ENCODE peak calls at places on chromosomes 4 and X, in four cellular contexts. H, X, U and S are unnamed samples.

GRCh38 chr4:153110739-153111138 is 93.5 kb upstream of the TRIM2 start:
- DNase-seq in H (no peak), X (no peak), U (no peak), S (no peak)

GRCh38 chr4:112604590-112604989 is 32.1 kb downstream of the ZGRF1 start:
- DNase-seq in H (peak), U (peak), X (peak), S (peak)

GRCh38 chr4:86967798-86968197 is 33.0 kb downstream of the AFF1 start:
- DNase-seq in U (no peak), X (peak), H (peak), S (peak)

GRCh38 chr4:148735432-148736155 is 293.4 kb upstream of the NR3C2 start:
- DNase-seq in U (no peak), X (no peak), H (no peak), S (no peak)

GRCh38 chrX:50700921-50701320 is 113.1 kb downstream of the SHROOM4 start:
- DNase-seq in H (peak), X (no peak), U (peak), S (no peak)

GRCh38 chr4:171880136-171880535 is 66.9 kb downstream of the GALNTL6 start:
- DNase-seq in H (peak), X (peak), U (no peak), S (no peak)

GRCh38 chrX:150581093-150581775 is 12.8 kb downstream of the MTM1 start:
- DNase-seq in H (peak), X (peak), U (no peak), S (no peak)

GRCh38 chr4:165493359-165493758 is 114.6 kb downstream of the CPE start:
- DNase-seq in X (peak), H (peak), U (peak), S (peak)

GRCh38 chrX:149570668-149571067 is 16.6 kb downstream of the MAGEA9B start:
- DNase-seq in H (peak), X (peak), U (no peak), S (no peak)

GRCh38 chr4:27861802-27862201 is 1001.2 kb downstream of the STIM2 start:
- DNase-seq in U (no peak), X (peak), H (peak), S (no peak)

GRCh38 chrX:72351606-72352338 is 46.1 kb upstream of the CITED1 start:
- DNase-seq in U (no peak), H (no peak), X (peak), S (no peak)

GRCh38 chrX:131650637-131651410 is 107.0 kb downstream of the OR13H1 start:
- DNase-seq in H (peak), X (no peak), U (no peak), S (no peak)

GRCh38 chrX:53682885-53683555 is 3.5 kb downstream of the HUWE1 start:
- DNase-seq in U (no peak), H (peak), X (peak), S (no peak)

GRCh38 chrX:38175140-38175539 is 45.5 kb downstream of the SRPX start:
- DNase-seq in X (peak), U (peak), H (peak), S (no peak)

GRCh38 chrX:106919932-106920452 is at the start of gene CLDN2:
- DNase-seq in H (no peak), U (peak), X (no peak), S (no peak)

GRCh38 chr4:40688446-40689095 is 58.9 kb upstream of the RBM47 start:
- DNase-seq in X (no peak), H (no peak), U (no peak), S (no peak)

GRCh38 chr4:7384929-7385890 is 49.5 kb downstream of the PSAPL1 start:
- DNase-seq in U (no peak), X (no peak), H (no peak), S (no peak)

GRCh38 chr4:5051692-5052423 is 578 bp downstream of the STK32B start:
- DNase-seq in X (no peak), U (peak), H (no peak), S (no peak)

GRCh38 chr4:109787807-109788206 is 14.0 kb downstream of the CFI start:
- DNase-seq in H (no peak), U (no peak), X (no peak), S (no peak)

GRCh38 chr4:187019896-187020295 is 296.2 kb upstream of the FAT1 start:
- DNase-seq in X (no peak), U (no peak), H (no peak), S (peak)

GRCh38 chrX:112760697-112761096 is 79.9 kb downstream of the AMOT start:
- DNase-seq in H (no peak), U (no peak), X (no peak), S (no peak)

GRCh38 chr4:152118108-152118507 is 357.3 kb upstream of the GATB start:
- DNase-seq in U (no peak), X (no peak), H (no peak), S (peak)

GRCh38 chr4:171130126-171130801 is 682.9 kb upstream of the GALNTL6 start:
- DNase-seq in U (no peak), H (no peak), X (no peak), S (no peak)

GRCh38 chr4:3228881-3229280 is 20.1 kb upstream of the MSANTD1 start:
- DNase-seq in X (no peak), H (no peak), U (no peak), S (no peak)

GRCh38 chr4:173919196-173919595 is 364.3 kb downstream of the FBXO8 start:
- DNase-seq in U (no peak), H (no peak), X (peak), S (no peak)

DNA sequence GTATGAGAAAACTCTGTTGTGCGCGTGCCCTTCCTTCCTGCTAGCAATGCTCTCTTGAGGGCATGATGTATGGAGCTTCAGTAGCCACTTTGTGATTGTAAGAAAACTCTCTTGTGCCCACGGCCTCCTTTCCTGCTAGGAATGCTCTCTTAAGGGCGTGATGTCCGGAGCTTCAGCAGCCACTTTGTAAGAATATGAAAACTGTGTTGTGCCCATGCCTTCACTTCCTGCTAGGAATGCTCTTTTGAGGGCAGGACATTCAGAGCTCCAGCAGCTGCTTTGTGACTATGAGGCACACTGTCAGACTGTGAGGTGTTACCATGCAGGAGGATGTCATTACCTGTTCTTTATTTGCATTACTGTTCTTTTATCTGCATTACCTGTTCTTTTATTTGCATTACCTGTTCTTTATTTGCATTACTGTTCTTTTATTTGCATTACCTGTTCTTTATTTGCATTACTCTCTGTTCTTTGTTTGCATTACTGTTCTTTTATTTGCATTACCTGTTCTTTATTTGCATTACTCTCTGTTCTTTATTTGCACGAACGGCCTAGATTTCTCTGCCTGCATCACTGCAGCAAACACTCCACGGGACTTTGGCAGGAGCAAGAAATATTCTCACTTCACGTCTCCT is 166.7 kb downstream of the CRLF2 start:
- DNase-seq in H (no peak), U (no peak), X (no peak), S (no peak)
- H3K4me3 ChIP-seq in H (no peak), U (peak), X (no peak), S (no peak)

GRCh38 chr4:18975916-18976610 is 954.5 kb upstream of the LCORL start:
- DNase-seq in U (no peak), H (no peak), X (no peak), S (no peak)

GRCh38 chr4:18976884-18977283 is 955.3 kb upstream of the LCORL start:
- DNase-seq in H (no peak), U (no peak), X (no peak), S (no peak)

GRCh38 chr4:18980516-18981233 is 959.1 kb upstream of the LCORL start:
- DNase-seq in X (no peak), H (no peak), U (no peak), S (no peak)

GRCh38 chr4:18981234-18981615 is 959.7 kb upstream of the LCORL start:
- DNase-seq in H (no peak), X (no peak), U (no peak), S (no peak)
- H3K4me3 ChIP-seq in H (no peak), X (no peak), U (no peak), S (no peak)

GRCh38 chrX:115966920-115967319 is 203.6 kb upstream of the AGTR2 start:
- DNase-seq in U (no peak), X (no peak), H (no peak), S (no peak)

GRCh38 chrX:115970718-115971117 is 199.8 kb upstream of the AGTR2 start:
- DNase-seq in H (no peak), X (no peak), U (no peak), S (no peak)

GRCh38 chrX:115972717-115973116 is 197.8 kb upstream of the AGTR2 start:
- DNase-seq in X (no peak), U (no peak), H (peak), S (no peak)

GRCh38 chrX:115968436-115969252 is 201.9 kb upstream of the AGTR2 start:
- DNase-seq in U (peak), H (peak), X (peak), S (no peak)
- H3K4me3 ChIP-seq in U (peak), H (peak), X (peak), S (no peak)

DNA sequence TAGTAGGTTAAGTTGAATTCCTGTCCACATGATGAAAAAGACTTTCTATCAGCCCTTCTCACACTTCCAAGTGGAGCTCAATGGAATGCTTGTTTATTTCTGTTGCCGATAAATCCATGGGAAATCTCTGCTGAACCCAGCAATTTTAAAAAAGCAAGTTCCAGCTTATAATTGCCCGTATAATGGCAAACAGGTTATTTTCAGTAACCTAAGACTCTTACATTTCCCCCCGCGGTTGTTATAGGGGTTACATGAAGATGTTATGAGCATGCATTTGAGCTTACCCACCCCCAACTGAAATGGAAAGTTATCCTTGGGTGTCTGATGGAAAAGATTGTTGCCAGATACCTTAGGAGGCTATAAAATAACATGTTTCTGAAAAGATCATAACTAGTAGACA is 136.2 kb downstream of the PALLD start:
- DNase-seq in U (no peak), X (peak), H (no peak), S (no peak)
- H3K4me3 ChIP-seq in U (peak), X (peak), H (no peak), S (no peak)

DNA sequence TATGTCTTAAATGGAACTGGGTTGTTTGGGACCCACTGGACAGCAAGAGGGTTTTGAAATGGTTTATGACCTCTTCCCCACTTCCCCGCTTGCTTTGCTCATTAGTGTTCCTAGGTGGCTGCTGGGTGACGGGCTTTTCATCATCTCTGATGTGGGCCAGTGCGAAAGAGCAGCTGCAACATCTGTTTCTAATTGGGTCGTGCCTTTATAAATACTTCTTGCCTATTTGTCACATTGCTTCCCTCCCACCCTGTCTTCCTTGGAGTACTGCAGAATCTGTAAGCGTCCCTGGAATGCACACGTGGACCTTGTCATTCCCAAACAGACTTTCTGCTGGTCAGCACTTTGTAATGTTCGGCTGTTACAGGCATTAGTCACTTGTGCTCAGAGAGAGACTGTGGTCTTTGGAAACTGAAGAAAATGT is 35.2 kb downstream of the SEPTIN11 start:
- DNase-seq in U (peak), H (peak), X (peak), S (no peak)
- H3K4me3 ChIP-seq in U (no peak), H (no peak), X (no peak), S (no peak)

GRCh38 chr4:10109995-10110670 is 6.5 kb downstream of the WDR1 start:
- DNase-seq in U (no peak), X (no peak), H (no peak), S (no peak)
- H3K4me3 ChIP-seq in U (no peak), X (no peak), H (no peak), S (no peak)

GRCh38 chrX:24465524-24465850 is 401 bp downstream of the PDK3 start:
- DNase-seq in H (no peak), X (no peak), U (no peak), S (no peak)
- H3K4me3 ChIP-seq in H (peak), X (peak), U (peak), S (peak)